ENCODE peak calls at places on chromosomes 2 and 18, in nine cellular contexts. N is heart left ventricle; D is ELF-1; A is brain pericyte; W is stimulated activated CD8-positive, alpha-beta memory T cell treated with anti-CD3 and anti-CD28 coated beads, Interleukin-4, amount 100 ng/mL, for 24 hours; E is effector CD8-positive, alpha-beta T cell; P is GM12892; G is NCI-H510A treated with DMSO at 0.1 percent for 48 hours; L is NCI-H2081 treated with DMSO at 0.1 percent for 48 hours. M is an unnamed sample.

GRCh38 chr2:98868548-98869271 is 67.3 kb downstream of the CRACDL start:
- DNase-seq in P (no peak), D (no peak), G (peak; percentile 19), A (no peak), E (no peak), L (no peak), W (no peak), N (no peak), M (no peak)

GRCh38 chr2:226122067-226122466 is 677.6 kb downstream of the IRS1 start:
- DNase-seq in D (no peak), W (no peak), E (no peak), L (no peak), P (no peak), N (no peak), A (no peak), G (no peak), M (no peak)

GRCh38 chr18:5900249-5900648 is 4.9 kb upstream of the TMEM200C start:
- DNase-seq in G (no peak), P (no peak), D (no peak), N (no peak), E (no peak), W (no peak), L (no peak), A (no peak), M (no peak)

GRCh38 chr2:84077504-84077903 is 381.6 kb downstream of the SUCLG1 start:
- DNase-seq in N (no peak), W (no peak), E (no peak), D (no peak), G (peak; percentile 43), A (no peak), L (peak; percentile 19), P (no peak), M (peak; percentile 19)

GRCh38 chr18:35703043-35703688 is 121.6 kb downstream of the GALNT1 start:
- DNase-seq in D (no peak), P (no peak), A (no peak), G (no peak), E (no peak), L (no peak), N (no peak), W (no peak), M (peak; percentile 15)

GRCh38 chr18:58788971-58789797 is 75.5 kb upstream of the ZNF532 start:
- DNase-seq in G (no peak), L (no peak), A (no peak), E (no peak), N (peak; percentile 69), P (no peak), D (peak; percentile 91), W (no peak), M (peak; percentile 52)

GRCh38 chr2:60550984-60551240 is 2.5 kb downstream of the BCL11A start:
- DNase-seq in L (no peak), A (no peak), P (no peak), W (no peak), D (no peak), E (no peak), N (no peak), G (no peak), M (no peak)

GRCh38 chr2:138170495-138170894 is 206.2 kb downstream of the HNMT start:
- DNase-seq in P (no peak), A (no peak), L (no peak), D (no peak), E (no peak), G (no peak), N (no peak), W (no peak), M (no peak)

GRCh38 chr2:235170016-235170415 is 218.2 kb downstream of the SH3BP4 start:
- DNase-seq in W (no peak), N (no peak), D (no peak), G (no peak), E (no peak), P (no peak), A (no peak), L (no peak), M (peak; percentile 64)

GRCh38 chr2:10569460-10569859 is 120.3 kb downstream of the NOL10 start:
- DNase-seq in L (no peak), D (no peak), A (no peak), P (no peak), N (no peak), G (no peak), W (no peak), E (no peak), M (no peak)

GRCh38 chr2:172995323-172996244 is 80.1 kb upstream of the MAP3K20 start:
- DNase-seq in W (no peak), G (no peak), N (no peak), D (no peak), L (no peak), A (no peak), P (no peak), E (no peak), M (peak; percentile 92)

GRCh38 chr18:76252880-76253279 is 242.2 kb downstream of the ZNF516 start:
- DNase-seq in G (no peak), L (peak; percentile 52), N (no peak), W (no peak), A (no peak), P (no peak), E (no peak), D (no peak), M (no peak)

GRCh38 chr18:31329787-31330438 is 12.0 kb downstream of the DSG1 start:
- DNase-seq in L (no peak), E (no peak), G (no peak), W (no peak), A (no peak), P (no peak), D (no peak), N (no peak), M (no peak)

GRCh38 chr2:241195506-241196130 is 7.1 kb downstream of the ANO7 start:
- DNase-seq in G (no peak), P (no peak), W (no peak), N (no peak), D (no peak), L (no peak), E (no peak), A (no peak), M (no peak)

GRCh38 chr2:218284106-218284811 is 8.0 kb downstream of the TMBIM1 start:
- DNase-seq in E (no peak), A (no peak), L (no peak), D (peak; percentile 53), P (peak; percentile 78), N (no peak), G (no peak), W (peak; percentile 42), M (peak; percentile 85)

GRCh38 chr2:67561411-67561965 is 164.4 kb downstream of the ETAA1 start:
- DNase-seq in W (no peak), N (peak; percentile 76), A (no peak), E (no peak), P (no peak), G (no peak), D (no peak), L (no peak), M (peak; percentile 37)

GRCh38 chr2:219831957-219832356 is 204.5 kb downstream of the SLC4A3 start:
- DNase-seq in W (no peak), N (no peak), A (no peak), P (no peak), D (no peak), G (no peak), E (no peak), L (no peak), M (no peak)

GRCh38 chr18:7760967-7761946 is 194.1 kb downstream of the PTPRM start:
- DNase-seq in E (no peak), G (no peak), P (no peak), W (no peak), D (no peak), L (no peak), A (peak; percentile 43), N (no peak), M (peak; percentile 29)

GRCh38 chr2:68418855-68419254 is 48.2 kb downstream of the FBXO48 start:
- DNase-seq in E (no peak), N (no peak), D (no peak), L (no peak), W (no peak), P (no peak), A (no peak), G (no peak), M (no peak)

GRCh38 chr2:200466703-200467418 is 43.0 kb downstream of the KCTD18 start:
- DNase-seq in G (no peak), N (no peak), L (no peak), W (no peak), E (no peak), D (no peak), A (no peak), P (no peak), M (no peak)

GRCh38 chr2:229153946-229154345 is 117.1 kb downstream of the PID1 start:
- DNase-seq in D (no peak), W (no peak), A (no peak), L (no peak), P (no peak), E (no peak), G (no peak), N (no peak), M (no peak)

GRCh38 chr2:12164689-12165088 is 418.3 kb downstream of the LPIN1 start:
- DNase-seq in W (no peak), D (no peak), N (no peak), G (no peak), P (no peak), E (no peak), L (no peak), A (no peak), M (no peak)

GRCh38 chr2:220228310-220229006 is 601.0 kb downstream of the SLC4A3 start:
- DNase-seq in D (peak; percentile 10), W (no peak), G (no peak), N (no peak), A (peak; percentile 75), P (no peak), E (no peak), L (no peak), M (peak; percentile 90)

GRCh38 chr2:56239437-56239836 is 55.6 kb downstream of the CCDC85A start:
- DNase-seq in L (no peak), G (no peak), A (no peak), P (no peak), N (no peak), D (no peak), E (no peak), W (no peak), M (peak; percentile 44)

GRCh38 chr2:118848381-118849225 is 1.2 kb upstream of the EN1 start:
- DNase-seq in N (no peak), G (no peak), W (no peak), A (no peak), E (no peak), P (no peak), D (peak; percentile 54), L (no peak), M (no peak)

GRCh38 chr2:181305151-181306123 is 151.7 kb upstream of the ITGA4 start:
- DNase-seq in N (no peak), P (no peak), E (no peak), D (no peak), W (no peak), A (no peak), L (no peak), G (peak; percentile 38), M (no peak)

GRCh38 chr18:37567061-37567993 is 1.7 kb upstream of the CELF4 start:
- DNase-seq in N (no peak), G (peak; percentile 47), A (no peak), P (no peak), D (no peak), W (no peak), E (no peak), L (no peak), M (peak; percentile 15)

GRCh38 chr18:12361770-12362378 is 15.2 kb downstream of the AFG3L2 start:
- DNase-seq in W (no peak), D (no peak), N (peak; percentile 79), E (no peak), P (no peak), A (no peak), G (no peak), L (no peak), M (no peak)

GRCh38 chr2:226611196-226611943 is 188.2 kb downstream of the IRS1 start:
- DNase-seq in N (no peak), D (no peak), L (no peak), P (no peak), W (no peak), A (no peak), E (no peak), G (no peak), M (no peak)

GRCh38 chr2:236575501-236575900 is 5.9 kb downstream of the ACKR3 start:
- DNase-seq in N (no peak), D (no peak), P (no peak), E (no peak), G (no peak), L (no peak), W (no peak), A (no peak), M (no peak)

GRCh38 chr2:144460981-144461766 is 58.7 kb downstream of the ZEB2 start:
- DNase-seq in A (no peak), E (no peak), N (no peak), L (no peak), P (no peak), D (no peak), W (no peak), G (no peak), M (no peak)

M was measured in adipocyte.